ENCODE peak calls at places on chromosomes 4 and X, in five cellular contexts. M is brain microvascular endothelial cell, T is A549, E is HCT116, Y is fibroblast of the aortic adventitia. U is an unnamed sample.

GRCh38 chr4:84582302-84582987 is 482 bp upstream of the CDS1 start:
- DNase-seq in E (peak; percentile 81), M (peak; percentile 53), T (peak; percentile 68), Y (peak; percentile 33), U (no peak)

GRCh38 chr4:150381671-150382427 is 200.1 kb upstream of the MAB21L2 start:
- DNase-seq in E (no peak), Y (peak; percentile 31), T (no peak), M (peak; percentile 46), U (no peak)

GRCh38 chrX:39196192-39197102 is 395.2 kb downstream of the MID1IP1 start:
- DNase-seq in M (peak; percentile 77), T (no peak), Y (peak; percentile 16), E (peak; percentile 26), U (no peak)

GRCh38 chr4:4387531-4388311 is 819 bp downstream of the NSG1 start:
- DNase-seq in M (no peak), T (no peak), Y (no peak), E (no peak), U (no peak)

GRCh38 chr4:7295917-7296660 is 103.8 kb downstream of the SORCS2 start:
- DNase-seq in Y (peak; percentile 43), M (peak; percentile 19), T (peak; percentile 18), E (peak; percentile 10), U (no peak)

GRCh38 chr4:3868146-3868840 is 102.1 kb downstream of the ADRA2C start:
- DNase-seq in T (no peak), Y (peak; percentile 10), E (no peak), M (peak; percentile 23), U (no peak)

GRCh38 chr4:54073481-54073880 is 9.1 kb upstream of the CHIC2 start:
- DNase-seq in Y (peak; percentile 81), T (no peak), M (no peak), E (no peak), U (no peak)

GRCh38 chr4:8129136-8129535 is 29.5 kb downstream of the ABLIM2 start:
- DNase-seq in T (no peak), Y (no peak), M (no peak), E (no peak), U (no peak)

GRCh38 chr4:1639299-1639868 is 44.7 kb downstream of the FAM53A start:
- DNase-seq in M (no peak), E (no peak), Y (no peak), T (no peak), U (no peak)

GRCh38 chrX:149512225-149512885 is 7.2 kb upstream of the IDS start:
- DNase-seq in Y (peak; percentile 57), T (peak; percentile 46), M (peak; percentile 40), E (no peak), U (no peak)

GRCh38 chr4:136818811-136819210 is 713.5 kb downstream of the PCDH18 start:
- DNase-seq in Y (peak; percentile 25), E (no peak), T (no peak), M (peak; percentile 34), U (no peak)

GRCh38 chr4:80128941-80129340 is 55.9 kb upstream of the ANTXR2 start:
- DNase-seq in T (no peak), M (no peak), Y (no peak), E (no peak), U (no peak)

GRCh38 chr4:152970102-152970820 is 34.1 kb downstream of the FHDC1 start:
- DNase-seq in T (no peak), M (no peak), E (no peak), Y (peak; percentile 51), U (peak; percentile 28)

GRCh38 chr4:85268146-85268545 is 206.8 kb upstream of the ARHGAP24 start:
- DNase-seq in M (no peak), E (no peak), T (no peak), Y (no peak), U (no peak)

GRCh38 chr4:153919667-153920066 is 130.8 kb upstream of the SFRP2 start:
- DNase-seq in M (no peak), E (no peak), Y (no peak), T (no peak), U (no peak)

GRCh38 chrX:74779175-74779574 is 146.1 kb downstream of the NEXMIF start:
- DNase-seq in M (no peak), Y (no peak), E (no peak), T (no peak), U (no peak)

GRCh38 chrX:132470830-132471229 is 18.0 kb downstream of the MBNL3 start:
- DNase-seq in M (no peak), T (no peak), Y (no peak), E (no peak), U (no peak)

GRCh38 chrX:38351346-38351745 is 1.1 kb upstream of the OTC start:
- DNase-seq in Y (no peak), M (no peak), E (no peak), T (no peak), U (no peak)

GRCh38 chr4:40255722-40256281 is 59.0 kb downstream of the RHOH start:
- DNase-seq in M (peak; percentile 91), T (peak; percentile 64), E (peak; percentile 97), Y (peak; percentile 96), U (peak; percentile 89)

GRCh38 chr4:19729873-19730735 is 521.6 kb upstream of the SLIT2 start:
- DNase-seq in E (no peak), T (no peak), Y (peak; percentile 39), M (peak; percentile 82), U (no peak)

GRCh38 chr4:159016527-159017137 is 86.2 kb upstream of the RAPGEF2 start:
- DNase-seq in Y (no peak), E (no peak), M (no peak), T (no peak), U (no peak)

GRCh38 chrX:63471004-63471403 is 119.9 kb upstream of the SPIN4 start:
- DNase-seq in E (no peak), T (no peak), Y (no peak), M (no peak), U (no peak)

GRCh38 chrX:43728002-43728401 is 71.9 kb downstream of the MAOA start:
- DNase-seq in E (no peak), T (no peak), Y (no peak), M (no peak), U (no peak)

GRCh38 chr4:3336389-3337356 is 43.9 kb downstream of the RGS12 start:
- DNase-seq in M (no peak), Y (no peak), T (no peak), E (no peak), U (no peak)

GRCh38 chr4:164212134-164212533 is 541.8 kb upstream of the SMIM31 start:
- DNase-seq in Y (no peak), T (no peak), E (no peak), M (no peak), U (no peak)

GRCh38 chr4:385934-386707 is 48.5 kb downstream of the ZNF141 start:
- DNase-seq in E (no peak), T (no peak), M (no peak), Y (no peak), U (no peak)
- H3K4me3 ChIP-seq in E (no peak overlapping the region), T (no peak overlapping the region), M (peak overlapping the region; percentile 32), Y (peak overlapping the region; percentile 51), U (no peak overlapping the region)

GRCh38 chr4:129532573-129532972 is 436.6 kb downstream of the C4orf33 start:
- DNase-seq in T (no peak), M (no peak), E (no peak), Y (no peak), U (no peak)

GRCh38 chr4:129526812-129527211 is 430.9 kb downstream of the C4orf33 start:
- DNase-seq in T (no peak), Y (peak; percentile 42), M (no peak), E (peak; percentile 21), U (no peak)
- TF ChIP-seq CTCF in T (peak; percentile 35), Y (peak; percentile 8), M (peak; percentile 23), E (peak; percentile 39), U (no peak)

DNA sequence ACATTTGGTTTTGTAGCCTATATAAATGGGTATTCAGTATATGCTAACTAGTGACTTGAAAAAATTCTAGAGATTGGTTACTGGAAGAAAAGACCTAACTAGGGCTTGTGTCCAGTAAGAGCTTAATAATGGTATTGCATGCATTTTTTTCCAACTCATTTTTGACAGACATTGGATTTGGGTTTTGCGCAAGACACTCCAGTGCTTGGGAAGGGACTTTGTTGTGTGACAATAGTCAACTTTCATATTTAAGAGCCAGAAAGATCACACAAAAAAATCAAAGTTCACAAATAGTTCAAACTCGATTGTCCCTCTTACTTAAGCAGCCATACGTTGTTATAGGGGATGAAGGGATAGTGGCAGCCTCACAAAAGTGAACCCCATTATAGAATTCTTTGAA is 1.2 kb upstream of the HSD17B11 start:
- DNase-seq in E (no peak), T (no peak), M (no peak), Y (no peak), U (no peak)
- H3K4me3 ChIP-seq in E (no peak overlapping the region), T (no peak overlapping the region), M (no peak overlapping the region), Y (no peak overlapping the region), U (no peak overlapping the region)

DNA sequence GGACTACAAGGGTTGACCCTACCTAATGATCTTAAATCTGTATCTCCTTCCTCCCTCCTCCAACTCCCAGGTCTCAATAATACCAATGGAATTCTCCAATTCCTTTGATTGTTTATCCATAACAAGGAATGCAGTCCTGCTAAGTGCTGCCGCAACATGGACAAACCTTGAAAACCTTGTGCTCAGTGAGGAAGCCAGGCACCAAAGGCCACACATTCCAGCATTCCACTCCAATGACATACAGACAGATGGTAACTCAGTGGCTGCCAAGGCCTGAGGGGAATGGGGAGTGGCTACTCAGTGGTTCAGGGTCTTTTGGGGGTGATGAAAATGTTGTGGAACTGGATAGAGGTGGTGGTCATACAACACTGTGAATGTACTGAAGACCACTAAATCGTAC is 10.4 kb downstream of the HAUS7 start:
- DNase-seq in E (no peak), M (peak; percentile 50), Y (peak; percentile 50), T (no peak), U (no peak)
- TF ChIP-seq CTCF in E (no peak), M (no peak), Y (no peak), T (no peak), U (peak; percentile 13)

GRCh38 chr4:70724463-70724862 is 2.7 kb downstream of the RUFY3 start:
- DNase-seq in T (no peak), Y (no peak), M (no peak), E (no peak), U (no peak)

GRCh38 chr4:70725633-70726032 is 3.9 kb downstream of the RUFY3 start:
- DNase-seq in E (no peak), Y (no peak), T (no peak), M (no peak), U (no peak)

GRCh38 chr4:70718811-70719604 is 2.8 kb upstream of the RUFY3 start:
- DNase-seq in T (no peak), M (no peak), Y (no peak), E (no peak), U (no peak)

GRCh38 chr4:70722199-70722791 is 531 bp downstream of the RUFY3 start:
- DNase-seq in E (no peak), T (no peak), M (peak; percentile 86), Y (peak; percentile 68), U (no peak)

DNA sequence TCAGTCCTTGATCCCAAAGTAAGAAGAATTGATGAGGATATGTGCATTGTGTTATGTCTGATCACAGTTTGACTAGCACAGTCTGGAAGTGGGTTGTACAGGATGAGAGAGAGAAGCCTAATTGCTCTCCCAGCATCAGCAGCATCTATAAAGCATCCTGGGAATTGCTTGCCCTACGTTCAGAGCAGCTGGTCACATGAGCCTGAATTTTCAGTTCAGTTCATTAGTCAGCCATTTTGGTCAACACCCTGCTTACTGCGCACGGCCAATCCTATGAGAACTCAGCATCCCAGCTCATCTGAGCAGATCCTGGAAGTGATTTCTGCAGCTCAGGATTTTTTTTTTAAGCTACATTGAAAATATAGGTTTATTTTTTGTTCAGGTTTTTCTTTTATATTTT is at the start of gene RUFY3:
- DNase-seq in Y (peak; percentile 97), T (no peak), M (peak; percentile 87), E (no peak), U (peak; percentile 80)
- H3K4me3 ChIP-seq in Y (peak within 1 kb of the TSS; percentile 93), T (no peak within 1 kb of the TSS), M (peak within 1 kb of the TSS; percentile 60), E (no peak within 1 kb of the TSS), U (peak within 1 kb of the TSS; percentile 57)

GRCh38 chr4:121656269-121656641 is 40.5 kb downstream of the ANXA5 start:
- DNase-seq in E (peak; percentile 65), Y (peak; percentile 88), M (peak; percentile 85), T (no peak), U (peak; percentile 54)
- TF ChIP-seq CTCF in E (peak; percentile 64), Y (peak; percentile 57), M (peak; percentile 66), T (peak; percentile 37), U (peak; percentile 52)